ENCODE peak calls at places on chromosomes 5 and 9, in nine cellular contexts. R is uterus, I is prostate gland, M is endothelial cell of umbilical vein, V is breast epithelium, A is HCT116, Z is GM12878, O is thyroid gland, C is spleen. Q is an unnamed sample.

GRCh38 chr9:129571298-129572051 is 49.4 kb downstream of the C9orf50 start:
- DNase-seq in R (no peak), I (no peak), M (no peak), V (no peak), A (no peak), Z (no peak), O (no peak), C (no peak), Q (no peak)

GRCh38 chr9:100098887-100099721 is at the start of the genes ERP44 and INVS:
- DNase-seq in R (peak; percentile 98), I (peak; percentile 100), M (peak; percentile 99), V (peak; percentile 96), A (peak; percentile 97), Z (peak; percentile 97), O (peak; percentile 100), C (peak; percentile 99), Q (peak; percentile 99)

GRCh38 chr5:14036514-14036913 is 92.0 kb upstream of the DNAH5 start:
- DNase-seq in R (no peak), I (no peak), M (no peak), V (no peak), A (no peak), Z (no peak), O (peak; percentile 32), C (no peak), Q (no peak)

GRCh38 chr5:138575194-138576015 is at the start of gene HSPA9:
- DNase-seq in R (peak; percentile 98), I (peak; percentile 98), M (peak; percentile 100), V (peak; percentile 96), A (peak; percentile 99), Z (peak; percentile 99), O (peak; percentile 99), C (peak; percentile 98), Q (peak; percentile 98)

GRCh38 chr5:181173027-181173419 is 25.6 kb downstream of the OR2V2 start:
- DNase-seq in R (no peak), I (no peak), M (no peak), V (no peak), A (no peak), Z (no peak), O (no peak), C (no peak), Q (no peak)

GRCh38 chr5:142322747-142323479 is 1.9 kb downstream of the SPRY4 start:
- DNase-seq in R (peak; percentile 60), I (no peak), M (peak; percentile 9), V (no peak), A (no peak), Z (no peak), O (no peak), C (no peak), Q (peak; percentile 57)

GRCh38 chr5:137305971-137306592 is 193.0 kb downstream of the SPOCK1 start:
- DNase-seq in R (no peak), I (no peak), M (no peak), V (no peak), A (no peak), Z (no peak), O (no peak), C (no peak), Q (no peak)

GRCh38 chr9:92665836-92666235 is 4.1 kb downstream of the IPPK start:
- DNase-seq in R (no peak), I (no peak), M (no peak), V (peak; percentile 27), A (no peak), Z (no peak), O (no peak), C (no peak), Q (no peak)

GRCh38 chr5:6430418-6431028 is 18.1 kb upstream of the UBE2QL1 start:
- DNase-seq in R (no peak), I (no peak), M (no peak), V (no peak), A (no peak), Z (no peak), O (no peak), C (no peak), Q (peak; percentile 61)

GRCh38 chr9:96408409-96409280 is 9.5 kb downstream of the ZNF367 start:
- DNase-seq in R (no peak), I (no peak), M (no peak), V (no peak), A (no peak), Z (no peak), O (no peak), C (no peak), Q (no peak)

GRCh38 chr5:138724470-138725146 is 28.6 kb upstream of the CTNNA1 start:
- DNase-seq in R (no peak), I (peak; percentile 19), M (peak; percentile 30), V (peak; percentile 76), A (no peak), Z (no peak), O (no peak), C (no peak), Q (peak; percentile 71)

GRCh38 chr5:71974165-71974564 is 133.1 kb upstream of the MAP1B start:
- DNase-seq in R (peak; percentile 28), I (peak; percentile 8), M (no peak), V (no peak), A (no peak), Z (no peak), O (no peak), C (no peak), Q (peak; percentile 33)

GRCh38 chr5:76490970-76491369 is 87.9 kb downstream of the IQGAP2 start:
- DNase-seq in R (no peak), I (no peak), M (no peak), V (no peak), A (no peak), Z (no peak), O (no peak), C (no peak), Q (no peak)

GRCh38 chr9:16155878-16156277 is 603.0 kb downstream of the CCDC171 start:
- DNase-seq in R (no peak), I (no peak), M (no peak), V (no peak), A (no peak), Z (no peak), O (no peak), C (no peak), Q (no peak)

GRCh38 chr9:16158063-16158462 is 605.2 kb downstream of the CCDC171 start:
- DNase-seq in R (no peak), I (no peak), M (no peak), V (no peak), A (no peak), Z (no peak), O (no peak), C (no peak), Q (no peak)

GRCh38 chr9:16157216-16157615 is 604.4 kb downstream of the CCDC171 start:
- DNase-seq in R (no peak), I (no peak), M (no peak), V (no peak), A (no peak), Z (no peak), O (no peak), C (no peak), Q (no peak)

GRCh38 chr9:16161469-16161868 is 608.6 kb downstream of the CCDC171 start:
- DNase-seq in R (no peak), I (no peak), M (no peak), V (no peak), A (no peak), Z (no peak), O (no peak), C (no peak), Q (no peak)
- TF ChIP-seq POLR2A in R (no peak), I (no peak), M (no peak), V (no peak), A (no peak), Z (no peak), O (no peak), C (no peak), Q (no peak)

GRCh38 chr5:147407094-147407681 is 102.7 kb downstream of the DPYSL3 start:
- DNase-seq in R (peak; percentile 34), I (no peak), M (no peak), V (no peak), A (no peak), Z (no peak), O (no peak), C (no peak), Q (no peak)

GRCh38 chr5:147404706-147405105 is 105.2 kb downstream of the DPYSL3 start:
- DNase-seq in R (no peak), I (no peak), M (no peak), V (no peak), A (no peak), Z (peak; percentile 5), O (no peak), C (no peak), Q (no peak)

GRCh38 chr5:147400836-147401235 is 109.0 kb downstream of the DPYSL3 start:
- DNase-seq in R (no peak), I (no peak), M (no peak), V (no peak), A (no peak), Z (no peak), O (no peak), C (no peak), Q (no peak)

GRCh38 chr5:147406636-147407035 is 103.2 kb downstream of the DPYSL3 start:
- DNase-seq in R (no peak), I (no peak), M (no peak), V (no peak), A (no peak), Z (no peak), O (no peak), C (no peak), Q (no peak)

GRCh38 chr5:147403659-147404640 is 105.9 kb downstream of the DPYSL3 start:
- DNase-seq in R (peak; percentile 79), I (peak; percentile 6), M (peak; percentile 96), V (no peak), A (peak; percentile 66), Z (peak; percentile 63), O (no peak), C (no peak), Q (peak; percentile 76)
- TF ChIP-seq POLR2A in R (peak; percentile 34), I (no peak), M (no peak), V (no peak), A (no peak), Z (no peak), O (no peak), C (no peak), Q (peak; percentile 21)

GRCh38 chr5:134149571-134150303 is 27.0 kb downstream of the SKP1 start:
- DNase-seq in R (no peak), I (peak; percentile 57), M (no peak), V (no peak), A (no peak), Z (no peak), O (no peak), C (peak; percentile 27), Q (no peak)
- TF ChIP-seq POLR2A in R (no peak), I (no peak), M (no peak), V (no peak), A (no peak), Z (peak; percentile 37), O (no peak), C (no peak), Q (no peak)

DNA sequence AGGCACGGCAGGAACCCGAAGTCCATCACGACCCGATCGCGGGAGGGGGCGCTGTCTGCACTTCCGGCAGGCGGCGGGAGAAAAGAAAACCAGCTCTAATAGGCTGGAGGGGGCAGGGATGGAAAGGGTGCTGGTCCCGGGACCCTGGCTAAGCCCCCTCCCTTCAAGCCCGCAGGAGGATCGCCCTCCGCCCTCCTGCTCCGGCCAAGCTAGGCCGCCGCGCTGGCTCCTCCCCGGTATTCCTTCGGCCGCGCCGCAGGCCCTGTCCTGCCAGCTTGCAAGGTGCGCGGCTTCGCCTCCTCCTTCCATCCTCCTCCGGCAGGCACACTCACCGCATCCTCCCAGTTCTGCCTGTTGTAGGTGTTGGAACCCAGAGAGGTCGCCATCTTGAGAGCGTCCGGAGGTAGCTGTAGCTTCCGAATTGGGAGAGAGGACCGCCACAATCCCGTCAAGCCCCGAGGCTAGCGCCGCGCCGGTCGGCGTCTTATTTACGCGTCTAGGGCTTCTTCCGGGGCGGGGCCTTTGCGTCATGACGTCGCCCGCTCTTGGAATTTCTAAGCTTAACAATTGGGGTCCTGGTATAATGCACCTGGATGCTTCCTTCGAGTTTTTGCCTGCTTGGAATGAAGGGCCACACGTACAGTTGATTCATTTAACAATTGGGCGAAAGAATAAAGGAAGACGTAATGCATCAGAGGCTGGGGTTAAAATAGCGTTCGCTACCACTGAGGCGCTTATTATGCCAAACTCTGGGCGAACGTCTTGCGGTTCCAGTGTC is at the start of gene RBM22:
- DNase-seq in R (peak; percentile 91), I (peak; percentile 91), M (peak; percentile 92), V (peak; percentile 91), A (peak; percentile 79), Z (peak; percentile 57), O (peak; percentile 95), C (peak; percentile 97), Q (peak; percentile 91)
- TF ChIP-seq POLR2A in R (peak; percentile 82), I (peak; percentile 73), M (peak; percentile 93), V (peak; percentile 52), A (peak; percentile 87), Z (peak; percentile 93), O (no peak), C (peak; percentile 75), Q (peak; percentile 82)